ENCODE peak calls at places on chromosomes 12 and 14, in nine cellular contexts. F is stimulated activated naive CD8-positive, alpha-beta T cell treated with anti-CD3 and anti-CD28 coated beads, Interleukin-15, Interleukin-2, amounts not matched to agents 100 U/mL and 50 U/mL, for 24 hours; M is EH; J is NCI-H345; R is body of pancreas; O is stimulated activated CD8-positive, alpha-beta memory T cell treated with anti-CD3 and anti-CD28 coated beads, Interleukin-2, amount 100 ng/mL, for 1 hour; E is substantia nigra; B is left lobe of liver; S is fibroblast of lung. Q is an unnamed sample.

GRCh38 chr12:101857043-101857558 is 20.3 kb upstream of the DRAM1 start:
- DNase-seq in F (no peak), M (peak), J (no peak), R (no peak), O (no peak), E (no peak), B (no peak), S (peak), Q (no peak)

GRCh38 chr12:26143291-26143690 is 18.5 kb upstream of the BHLHE41 start:
- DNase-seq in F (no peak), M (no peak), J (no peak), R (no peak), O (no peak), E (no peak), B (no peak), S (no peak), Q (no peak)

GRCh38 chr14:86852530-86852929 is 1140.5 kb downstream of the GALC start:
- DNase-seq in F (no peak), M (peak), J (no peak), R (no peak), O (no peak), E (no peak), B (no peak), S (peak), Q (no peak)

GRCh38 chr12:4014858-4015224 is 141.6 kb upstream of the PARP11 start:
- DNase-seq in F (no peak), M (no peak), J (no peak), R (no peak), O (no peak), E (no peak), B (no peak), S (no peak), Q (no peak)

GRCh38 chr14:53509845-53510244 is 356.7 kb upstream of the DDHD1 start:
- DNase-seq in F (no peak), M (no peak), J (peak), R (peak), O (no peak), E (no peak), B (no peak), S (peak), Q (no peak)

GRCh38 chr12:123602651-123603195 is 824 bp downstream of the DDX55 start:
- DNase-seq in F (no peak), M (peak), J (no peak), R (no peak), O (no peak), E (no peak), B (no peak), S (no peak), Q (no peak)

GRCh38 chr14:101019974-101020710 is 116.6 kb upstream of the RTL1 start:
- DNase-seq in F (no peak), M (no peak), J (no peak), R (peak), O (no peak), E (no peak), B (peak), S (no peak), Q (no peak)

GRCh38 chr12:122064780-122065588 is 13.6 kb upstream of the MLXIP start:
- DNase-seq in F (no peak), M (peak), J (peak), R (peak), O (no peak), E (no peak), B (no peak), S (peak), Q (peak)

GRCh38 chr12:1826401-1826800 is 6.0 kb downstream of the LRTM2 start:
- DNase-seq in F (no peak), M (no peak), J (no peak), R (no peak), O (no peak), E (no peak), B (no peak), S (no peak), Q (no peak)

GRCh38 chr14:55845963-55846851 is 266.2 kb downstream of the KTN1 start:
- DNase-seq in F (no peak), M (peak), J (no peak), R (no peak), O (no peak), E (no peak), B (no peak), S (no peak), Q (no peak)